ENCODE peak calls at places on chromosome 2, in ten cellular contexts. J, K, R, G, Q, Z, E, H, S and N are unnamed samples.

GRCh38 chr2:219476605-219477578 is 21.8 kb upstream of the GMPPA start:
- DNase-seq in E (no peak), J (peak), R (no peak), Z (no peak), Q (no peak), H (no peak), S (no peak), G (no peak), K (peak), N (peak)

GRCh38 chr2:216534809-216535208 is 36.2 kb downstream of the RPL37A start:
- DNase-seq in R (no peak), Z (no peak), G (no peak), E (no peak), K (no peak), S (no peak), J (no peak), Q (no peak), H (no peak), N (no peak)

GRCh38 chr2:191625016-191625415 is 52.9 kb upstream of the NABP1 start:
- DNase-seq in E (peak), Q (peak), H (no peak), J (no peak), K (peak), G (peak), R (no peak), S (no peak), Z (no peak), N (peak)

GRCh38 chr2:1854747-1855146 is 110.4 kb upstream of the PXDN start:
- DNase-seq in J (peak), R (peak), H (peak), K (peak), Z (peak), S (no peak), E (peak), G (no peak), Q (no peak), N (no peak)

GRCh38 chr2:102620367-102620766 is 1.0 kb downstream of the SLC9A2 start:
- DNase-seq in E (no peak), Z (no peak), K (peak), G (no peak), Q (peak), J (no peak), R (no peak), S (no peak), H (no peak), N (no peak)

GRCh38 chr2:74689671-74690070 is 35.6 kb downstream of the SEMA4F start:
- DNase-seq in G (no peak), J (no peak), Z (no peak), R (no peak), H (no peak), Q (no peak), K (no peak), E (no peak), S (peak), N (no peak)

GRCh38 chr2:119684553-119684952 is 5.6 kb downstream of the TMEM177 start:
- DNase-seq in G (no peak), J (no peak), R (no peak), K (no peak), S (no peak), E (no peak), Q (no peak), Z (no peak), H (no peak), N (no peak)

GRCh38 chr2:204051999-204052558 is 115.5 kb downstream of the ICOS start:
- DNase-seq in H (no peak), Z (no peak), S (no peak), Q (no peak), K (no peak), R (no peak), G (no peak), E (no peak), J (no peak), N (no peak)

GRCh38 chr2:135607561-135607960 is 76.3 kb downstream of the R3HDM1 start:
- DNase-seq in R (no peak), H (peak), Z (no peak), G (no peak), E (no peak), S (no peak), J (no peak), K (no peak), Q (no peak), N (no peak)

GRCh38 chr2:158079672-158080071 is 22.0 kb upstream of the UPP2 start:
- DNase-seq in S (peak), E (no peak), H (peak), R (no peak), J (no peak), Z (no peak), G (no peak), K (peak), Q (no peak), N (no peak)

GRCh38 chr2:182761903-182762302 is 45.8 kb downstream of the DNAJC10 start:
- DNase-seq in G (no peak), J (no peak), Q (no peak), R (no peak), S (peak), K (no peak), E (no peak), H (peak), Z (no peak), N (no peak)

GRCh38 chr2:177633111-177633510 is 240.5 kb downstream of the AGPS start:
- DNase-seq in G (no peak), E (no peak), Z (no peak), S (no peak), H (no peak), Q (no peak), R (no peak), J (no peak), K (peak), N (no peak)

GRCh38 chr2:169107645-169108044 is 38.3 kb downstream of the DHRS9 start:
- DNase-seq in J (no peak), E (peak), R (no peak), G (no peak), H (no peak), Z (no peak), S (no peak), Q (peak), K (no peak), N (no peak)

GRCh38 chr2:201854841-201855240 is 48.5 kb downstream of the CDK15 start:
- DNase-seq in K (no peak), Z (no peak), G (no peak), S (peak), H (no peak), Q (no peak), R (no peak), J (no peak), E (no peak), N (no peak)

GRCh38 chr2:158457826-158458616 is 1.3 kb downstream of the PKP4 start:
- DNase-seq in K (peak), R (peak), G (peak), Q (peak), S (peak), H (peak), E (peak), Z (peak), J (peak), N (peak)

GRCh38 chr2:206230060-206230890 is 44.2 kb upstream of the ZDBF2 start:
- DNase-seq in Q (no peak), Z (no peak), H (peak), R (no peak), J (peak), E (no peak), S (peak), G (no peak), K (peak), N (no peak)

GRCh38 chr2:71154798-71155197 is 24.4 kb downstream of the MPHOSPH10 start:
- DNase-seq in S (peak), K (no peak), J (no peak), H (no peak), Z (no peak), Q (peak), E (peak), R (no peak), G (no peak), N (no peak)

GRCh38 chr2:73896362-73897239 is 3.8 kb downstream of the ACTG2 start:
- DNase-seq in S (no peak), G (no peak), Z (no peak), E (peak), Q (peak), R (no peak), H (peak), J (no peak), K (no peak), N (peak)

GRCh38 chr2:59584958-59585357 is 968.5 kb downstream of the BCL11A start:
- DNase-seq in E (peak), G (no peak), K (peak), Q (peak), J (peak), H (no peak), S (peak), R (no peak), Z (no peak), N (peak)

GRCh38 chr2:29192526-29192925 is 77.3 kb downstream of the CLIP4 start:
- DNase-seq in G (no peak), E (no peak), S (no peak), R (no peak), Z (no peak), K (no peak), H (no peak), Q (no peak), J (no peak), N (no peak)